ENCODE peak calls at places on chromosomes 2 and 18, in five cellular contexts. One of them, this sample, is unnamed.

GRCh38 chr2:186486651-186487647 is 889 bp downstream of the ZC3H15 start:
- DNase-seq in PC-3: peak
- DNase-seq in EL: peak
- DNase-seq in T follicular helper cell: no peak
- DNase-seq in H54: no peak
- DNase-seq in this sample: peak

GRCh38 chr2:43459455-43459854 is 136.4 kb downstream of the THADA start:
- DNase-seq in H54: no peak
- DNase-seq in EL: peak
- DNase-seq in T follicular helper cell: no peak
- DNase-seq in PC-3: peak
- DNase-seq in this sample: no peak

GRCh38 chr2:202660796-202661195 is 26.0 kb downstream of the FAM117B start:
- DNase-seq in T follicular helper cell: no peak
- DNase-seq in EL: no peak
- DNase-seq in H54: no peak
- DNase-seq in PC-3: no peak
- DNase-seq in this sample: no peak

GRCh38 chr2:239300242-239300641 is 100.6 kb downstream of the HDAC4 start:
- DNase-seq in H54: no peak
- DNase-seq in T follicular helper cell: no peak
- DNase-seq in EL: no peak
- DNase-seq in PC-3: no peak
- DNase-seq in this sample: no peak

GRCh38 chr2:196233808-196234501 is 62.6 kb upstream of the STK17B start:
- DNase-seq in H54: no peak
- DNase-seq in T follicular helper cell: no peak
- DNase-seq in PC-3: no peak
- DNase-seq in EL: no peak
- DNase-seq in this sample: peak

GRCh38 chr2:19649107-19649506 is 252.7 kb downstream of the TTC32 start:
- DNase-seq in T follicular helper cell: no peak
- DNase-seq in PC-3: peak
- DNase-seq in EL: peak
- DNase-seq in H54: no peak
- DNase-seq in this sample: no peak

GRCh38 chr2:103161456-103162289 is 399.8 kb downstream of the TMEM182 start:
- DNase-seq in T follicular helper cell: no peak
- DNase-seq in H54: peak
- DNase-seq in EL: peak
- DNase-seq in PC-3: peak
- DNase-seq in this sample: peak

GRCh38 chr18:34097312-34097711 is 127.4 kb downstream of the NOL4 start:
- DNase-seq in PC-3: no peak
- DNase-seq in T follicular helper cell: no peak
- DNase-seq in H54: no peak
- DNase-seq in EL: no peak
- DNase-seq in this sample: no peak

GRCh38 chr2:239983004-239983778 is 42.0 kb downstream of the NDUFA10 start:
- DNase-seq in EL: no peak
- DNase-seq in T follicular helper cell: no peak
- DNase-seq in PC-3: no peak
- DNase-seq in H54: no peak
- DNase-seq in this sample: no peak

GRCh38 chr18:23735021-23735464 is 45.8 kb downstream of the LAMA3 start:
- DNase-seq in EL: no peak
- DNase-seq in PC-3: no peak
- DNase-seq in T follicular helper cell: no peak
- DNase-seq in H54: no peak
- DNase-seq in this sample: no peak

GRCh38 chr2:224546926-224547325 is 38.2 kb downstream of the CUL3 start:
- DNase-seq in H54: no peak
- DNase-seq in PC-3: no peak
- DNase-seq in T follicular helper cell: no peak
- DNase-seq in EL: no peak
- DNase-seq in this sample: no peak

GRCh38 chr2:46390036-46390435 is 89.3 kb upstream of the TMEM247 start:
- DNase-seq in T follicular helper cell: no peak
- DNase-seq in PC-3: no peak
- DNase-seq in EL: no peak
- DNase-seq in H54: no peak
- DNase-seq in this sample: no peak

GRCh38 chr2:134764164-134764563 is 45.4 kb upstream of the TMEM163 start:
- DNase-seq in H54: no peak
- DNase-seq in PC-3: no peak
- DNase-seq in EL: no peak
- DNase-seq in T follicular helper cell: no peak
- DNase-seq in this sample: no peak

GRCh38 chr18:9642799-9643445 is 28.6 kb upstream of the PPP4R1 start:
- DNase-seq in PC-3: peak
- DNase-seq in H54: no peak
- DNase-seq in T follicular helper cell: no peak
- DNase-seq in EL: peak
- DNase-seq in this sample: no peak

GRCh38 chr2:216765810-216766259 is 70.5 kb upstream of the IGFBP5 start:
- DNase-seq in PC-3: peak
- DNase-seq in H54: no peak
- DNase-seq in EL: no peak
- DNase-seq in T follicular helper cell: no peak
- DNase-seq in this sample: no peak

GRCh38 chr2:74849228-74849892 is 15.4 kb downstream of the HK2 start:
- DNase-seq in PC-3: peak
- DNase-seq in T follicular helper cell: no peak
- DNase-seq in EL: no peak
- DNase-seq in H54: no peak
- DNase-seq in this sample: peak

GRCh38 chr2:88191722-88192042 is 21.5 kb downstream of the THNSL2 start:
- DNase-seq in T follicular helper cell: no peak
- DNase-seq in H54: no peak
- DNase-seq in PC-3: no peak
- DNase-seq in EL: no peak
- DNase-seq in this sample: no peak

GRCh38 chr2:150690870-150691269 is 203.4 kb upstream of the RND3 start:
- DNase-seq in PC-3: no peak
- DNase-seq in EL: peak
- DNase-seq in T follicular helper cell: no peak
- DNase-seq in H54: no peak
- DNase-seq in this sample: no peak

GRCh38 chr2:150204449-150204848 is 283.0 kb downstream of the RND3 start:
- DNase-seq in T follicular helper cell: no peak
- DNase-seq in PC-3: peak
- DNase-seq in EL: peak
- DNase-seq in H54: no peak
- DNase-seq in this sample: no peak

GRCh38 chr2:96842600-96842999 is 1.2 kb downstream of the ANKRD23 start:
- DNase-seq in EL: no peak
- DNase-seq in T follicular helper cell: no peak
- DNase-seq in H54: no peak
- DNase-seq in PC-3: no peak
- DNase-seq in this sample: peak

GRCh38 chr2:229269986-229270385 is 1.1 kb downstream of the PID1 start:
- DNase-seq in PC-3: no peak
- DNase-seq in T follicular helper cell: no peak
- DNase-seq in H54: no peak
- DNase-seq in EL: no peak
- DNase-seq in this sample: no peak

GRCh38 chr2:234269769-234270204 is 219.3 kb downstream of the SPP2 start:
- DNase-seq in T follicular helper cell: no peak
- DNase-seq in EL: peak
- DNase-seq in PC-3: peak
- DNase-seq in H54: no peak
- DNase-seq in this sample: no peak

GRCh38 chr18:61606759-61607158 is 273.5 kb downstream of the CDH20 start:
- DNase-seq in H54: peak
- DNase-seq in T follicular helper cell: no peak
- DNase-seq in PC-3: peak
- DNase-seq in EL: peak
- DNase-seq in this sample: no peak

GRCh38 chr2:181457121-181457740 is at the start of gene ITGA4:
- DNase-seq in EL: peak
- DNase-seq in PC-3: peak
- DNase-seq in T follicular helper cell: peak
- DNase-seq in H54: peak
- DNase-seq in this sample: peak

GRCh38 chr2:217622205-217622621 is 380.6 kb downstream of the TNS1 start:
- DNase-seq in T follicular helper cell: no peak
- DNase-seq in EL: peak
- DNase-seq in H54: no peak
- DNase-seq in PC-3: no peak
- DNase-seq in this sample: no peak

GRCh38 chr2:185780890-185781289 is 42.3 kb downstream of the FSIP2 start:
- DNase-seq in H54: no peak
- DNase-seq in PC-3: no peak
- DNase-seq in T follicular helper cell: no peak
- DNase-seq in EL: peak
- DNase-seq in this sample: no peak

GRCh38 chr2:240402566-240403295 is 32.7 kb upstream of the GPC1 start:
- DNase-seq in PC-3: no peak
- DNase-seq in H54: no peak
- DNase-seq in T follicular helper cell: no peak
- DNase-seq in EL: no peak
- DNase-seq in this sample: no peak

GRCh38 chr2:241901500-241902351 is 32.2 kb downstream of the RTP5 start:
- DNase-seq in T follicular helper cell: no peak
- DNase-seq in EL: no peak
- DNase-seq in H54: no peak
- DNase-seq in PC-3: no peak
- DNase-seq in this sample: no peak

GRCh38 chr18:68803371-68803770 is 5.5 kb downstream of the CCDC102B start:
- DNase-seq in T follicular helper cell: no peak
- DNase-seq in EL: peak
- DNase-seq in H54: no peak
- DNase-seq in PC-3: no peak
- DNase-seq in this sample: no peak

GRCh38 chr2:74894261-74895030 is 60.5 kb downstream of the HK2 start:
- DNase-seq in PC-3: peak
- DNase-seq in H54: no peak
- DNase-seq in T follicular helper cell: no peak
- DNase-seq in EL: peak
- DNase-seq in this sample: no peak

GRCh38 chr18:44939037-44939665 is 258.5 kb downstream of the SETBP1 start:
- DNase-seq in T follicular helper cell: no peak
- DNase-seq in H54: no peak
- DNase-seq in EL: no peak
- DNase-seq in PC-3: peak
- DNase-seq in this sample: no peak

GRCh38 chr2:75424936-75425619 is 135.7 kb downstream of the EVA1A start:
- DNase-seq in PC-3: peak
- DNase-seq in EL: peak
- DNase-seq in H54: no peak
- DNase-seq in T follicular helper cell: no peak
- DNase-seq in this sample: no peak

GRCh38 chr2:182379235-182379634 is 47.6 kb downstream of the PDE1A start:
- DNase-seq in T follicular helper cell: no peak
- DNase-seq in H54: no peak
- DNase-seq in EL: no peak
- DNase-seq in PC-3: no peak
- DNase-seq in this sample: no peak

GRCh38 chr2:158079672-158080071 is 22.0 kb upstream of the UPP2 start:
- DNase-seq in EL: peak
- DNase-seq in T follicular helper cell: no peak
- DNase-seq in H54: no peak
- DNase-seq in PC-3: peak
- DNase-seq in this sample: no peak

GRCh38 chr2:85998071-85998991 is 107.4 kb downstream of the POLR1A start:
- DNase-seq in H54: no peak
- DNase-seq in T follicular helper cell: no peak
- DNase-seq in PC-3: no peak
- DNase-seq in EL: peak
- DNase-seq in this sample: peak

GRCh38 chr2:57906152-57906732 is 140.4 kb upstream of the VRK2 start:
- DNase-seq in EL: peak
- DNase-seq in PC-3: peak
- DNase-seq in T follicular helper cell: no peak
- DNase-seq in H54: no peak
- DNase-seq in this sample: peak